ENCODE peak calls at places on chromosomes 11 and 22, in nine cellular contexts. Y is hippocampal formation; I is left ventricle myocardium inferior; G is NCI-H2029; F is hypothalamus; D is T-cell; V is naive thymus-derived CD8-positive, alpha-beta T cell; Q is M059J; U is heart left ventricle. R is an unnamed sample.

GRCh38 chr22:30483169-30483568 is 11.4 kb upstream of the SEC14L3 start:
- DNase-seq in Y (no peak), D (no peak), U (no peak), F (no peak), V (no peak), I (no peak), G (no peak), Q (peak), R (no peak)

GRCh38 chr11:74311352-74311926 is at the start of gene P4HA3:
- DNase-seq in G (peak), V (no peak), D (peak), U (peak), F (no peak), Y (no peak), Q (peak), I (peak), R (peak)

GRCh38 chr11:5245155-5245554 is 4.5 kb downstream of the HBG1 start:
- DNase-seq in U (no peak), Q (no peak), Y (no peak), F (no peak), D (no peak), G (no peak), V (no peak), I (no peak), R (no peak)

GRCh38 chr22:35149149-35149548 is 83.2 kb downstream of the ISX start:
- DNase-seq in I (no peak), Q (no peak), G (no peak), F (no peak), Y (no peak), V (no peak), U (no peak), D (no peak), R (no peak)

GRCh38 chr11:97158256-97158655 is 768.4 kb downstream of the JRKL start:
- DNase-seq in U (no peak), F (no peak), G (no peak), V (no peak), I (no peak), D (no peak), Y (no peak), Q (no peak), R (no peak)

GRCh38 chr22:44426981-44427380 is 71.1 kb downstream of the RTL6 start:
- DNase-seq in Y (no peak), D (no peak), Q (no peak), G (no peak), U (no peak), V (no peak), I (no peak), F (no peak), R (no peak)

GRCh38 chr11:94028436-94028835 is 7.3 kb downstream of the HEPHL1 start:
- DNase-seq in I (no peak), U (no peak), Y (no peak), F (no peak), Q (peak), G (no peak), D (no peak), V (no peak), R (no peak)

GRCh38 chr11:123197711-123198110 is 2.7 kb upstream of the CLMP start:
- DNase-seq in Y (no peak), G (no peak), D (no peak), Q (peak), V (no peak), U (no peak), F (no peak), I (no peak), R (no peak)

GRCh38 chr11:44416776-44417175 is 106.8 kb upstream of the ALX4 start:
- DNase-seq in Q (no peak), F (no peak), Y (no peak), D (no peak), I (no peak), V (no peak), G (no peak), U (no peak), R (no peak)

GRCh38 chr11:123588117-123588815 is 66.2 kb downstream of the SCN3B start:
- DNase-seq in V (no peak), U (no peak), Q (no peak), G (no peak), D (no peak), F (no peak), I (no peak), Y (no peak), R (no peak)

GRCh38 chr11:96008161-96008560 is 84.3 kb upstream of the MTMR2 start:
- DNase-seq in U (no peak), Y (no peak), Q (peak), F (no peak), I (no peak), V (no peak), G (no peak), D (no peak), R (no peak)

GRCh38 chr11:106087815-106088435 is 10.5 kb downstream of the AASDHPPT start:
- DNase-seq in U (peak), D (peak), F (peak), I (peak), Q (peak), Y (peak), G (peak), V (peak), R (peak)

GRCh38 chr11:32821517-32821916 is 8.2 kb upstream of the PRRG4 start:
- DNase-seq in U (no peak), D (no peak), V (no peak), G (no peak), Q (peak), Y (no peak), F (no peak), I (no peak), R (no peak)

GRCh38 chr11:1409108-1409851 is 19.5 kb downstream of the BRSK2 start:
- DNase-seq in V (no peak), Q (no peak), D (no peak), I (no peak), U (no peak), F (no peak), G (no peak), Y (no peak), R (no peak)

GRCh38 chr22:18076060-18076497 is 1.7 kb upstream of the PEX26 start:
- DNase-seq in U (peak), G (peak), D (no peak), Y (peak), V (peak), Q (peak), F (peak), I (no peak), R (peak)

GRCh38 chr22:41983516-41983915 is 14.3 kb downstream of the SEPTIN3 start:
- DNase-seq in U (no peak), D (no peak), Q (peak), Y (no peak), V (no peak), I (no peak), G (no peak), F (no peak), R (no peak)

GRCh38 chr11:72779495-72780128 is 14.2 kb downstream of the STARD10 start:
- DNase-seq in Q (no peak), G (no peak), D (no peak), U (no peak), Y (no peak), I (no peak), F (no peak), V (no peak), R (no peak)

GRCh38 chr11:109150603-109151002 is 271.4 kb upstream of the C11orf87 start:
- DNase-seq in I (no peak), D (no peak), U (no peak), V (no peak), F (no peak), Q (no peak), Y (no peak), G (no peak), R (no peak)

GRCh38 chr22:36466258-36466657 is 15.2 kb downstream of the TXN2 start:
- DNase-seq in G (no peak), D (no peak), U (no peak), F (no peak), Y (no peak), I (no peak), V (no peak), Q (no peak), R (no peak)

GRCh38 chr22:35539910-35540599 is 576 bp upstream of the RASD2 start:
- DNase-seq in D (peak), V (peak), G (peak), I (peak), Q (peak), F (peak), U (peak), Y (no peak), R (peak)

GRCh38 chr22:29072193-29072978 is 449 bp upstream of the KREMEN1 start:
- DNase-seq in Y (peak), U (peak), V (peak), D (peak), Q (peak), F (peak), G (peak), I (peak), R (peak)

GRCh38 chr11:6393989-6394670 is 3.9 kb downstream of the SMPD1 start:
- DNase-seq in Q (no peak), Y (no peak), I (no peak), V (no peak), D (no peak), G (no peak), F (no peak), U (no peak), R (no peak)

GRCh38 chr11:79390923-79391322 is 49.9 kb downstream of the TENM4 start:
- DNase-seq in D (no peak), Y (no peak), V (no peak), U (no peak), G (no peak), I (no peak), Q (peak), F (no peak), R (no peak)

GRCh38 chr11:27310710-27311109 is 52.3 kb downstream of the CCDC34 start:
- DNase-seq in D (no peak), I (no peak), G (no peak), Q (no peak), U (no peak), Y (no peak), F (no peak), V (no peak), R (no peak)

GRCh38 chr11:32874144-32874543 is 18.5 kb upstream of the QSER1 start:
- DNase-seq in Y (no peak), V (no peak), I (no peak), D (no peak), Q (no peak), F (no peak), U (no peak), G (no peak), R (no peak)

GRCh38 chr11:112216591-112217105 is 9.6 kb upstream of the PTS start:
- DNase-seq in Y (no peak), I (no peak), U (no peak), D (no peak), F (no peak), V (no peak), Q (peak), G (no peak), R (no peak)

GRCh38 chr22:50305658-50306566 is 1.5 kb downstream of the PLXNB2 start:
- DNase-seq in D (no peak), I (peak), G (peak), Y (peak), F (peak), U (peak), V (no peak), Q (peak), R (peak)

GRCh38 chr11:62909107-62909894 is 11.9 kb downstream of the CHRM1 start:
- DNase-seq in U (peak), Y (no peak), I (peak), D (no peak), V (no peak), G (peak), F (peak), Q (peak), R (peak)

GRCh38 chr11:118245946-118246562 is 6.1 kb downstream of the MPZL3 start:
- DNase-seq in Y (no peak), U (no peak), D (no peak), G (no peak), I (no peak), Q (no peak), F (no peak), V (no peak), R (no peak)

GRCh38 chr11:68808787-68809186 is 32.9 kb downstream of the CPT1A start:
- DNase-seq in Q (no peak), V (no peak), U (no peak), F (no peak), I (no peak), Y (no peak), G (no peak), D (no peak), R (no peak)

GRCh38 chr11:101870510-101870909 is 44.3 kb upstream of the CEP126 start:
- DNase-seq in F (no peak), Q (peak), V (no peak), G (no peak), U (no peak), D (no peak), I (no peak), Y (no peak), R (no peak)

GRCh38 chr11:115941481-115941993 is 437.3 kb upstream of the CADM1 start:
- DNase-seq in V (no peak), Y (no peak), D (no peak), U (peak), G (no peak), I (peak), Q (peak), F (peak), R (peak)

GRCh38 chr22:20422965-20423635 is 14.5 kb downstream of the SCARF2 start:
- DNase-seq in V (no peak), I (peak), Y (peak), Q (peak), D (no peak), F (peak), U (peak), G (no peak), R (peak)

GRCh38 chr11:15471709-15472404 is 357.1 kb downstream of the INSC start:
- DNase-seq in Y (no peak), U (no peak), G (peak), Q (no peak), V (no peak), F (no peak), I (no peak), D (no peak), R (no peak)

GRCh38 chr22:31561238-31561887 is 65.0 kb downstream of the SFI1 start:
- DNase-seq in U (peak), G (peak), Q (peak), D (peak), V (peak), Y (peak), I (peak), F (peak), R (peak)

GRCh38 chr11:120471131-120471530 is 40.4 kb upstream of the GRIK4 start:
- DNase-seq in I (no peak), G (no peak), Y (no peak), U (no peak), V (no peak), Q (peak), D (no peak), F (no peak), R (no peak)

GRCh38 chr11:62497132-62497915 is 49.3 kb downstream of the AHNAK start:
- DNase-seq in D (no peak), Y (peak), Q (peak), F (peak), G (peak), U (no peak), V (no peak), I (no peak), R (no peak)

GRCh38 chr11:35227551-35228341 is 88.8 kb downstream of the CD44 start:
- DNase-seq in V (no peak), U (no peak), G (no peak), Y (no peak), F (no peak), Q (no peak), I (no peak), D (no peak), R (no peak)

GRCh38 chr11:134228625-134229024 is 4.2 kb downstream of the VPS26B start:
- DNase-seq in Y (no peak), V (peak), D (peak), U (no peak), G (no peak), I (no peak), F (no peak), Q (no peak), R (no peak)

GRCh38 chr11:112794321-112794720 is 166.9 kb upstream of the NCAM1 start:
- DNase-seq in U (no peak), Y (no peak), V (no peak), G (no peak), I (no peak), Q (no peak), F (no peak), D (no peak), R (no peak)